ENCODE peak calls at places on chromosomes 11 and 22, in nine cellular contexts. H is mammary epithelial cell; E is fibroblast of pulmonary artery; U is CD4-positive, alpha-beta T cell; J is type B pancreatic cell; V is endothelial cell; S is cardiac fibroblast; W is transverse colon; Y is heart right ventricle. X is an unnamed sample.

GRCh38 chr11:103395612-103396011 is 286.4 kb downstream of the DYNC2H1 start:
- DNase-seq in H (peak), E (peak), U (no peak), J (no peak), V (no peak), S (peak), W (no peak), Y (no peak), X (peak)

GRCh38 chr22:23302171-23303002 is 122.1 kb downstream of the BCR start:
- DNase-seq in H (no peak), E (peak), U (no peak), J (no peak), V (no peak), S (peak), W (no peak), Y (peak), X (no peak)

GRCh38 chr22:32950366-32950765 is 107.8 kb downstream of the SYN3 start:
- DNase-seq in H (no peak), E (peak), U (no peak), J (no peak), V (no peak), S (no peak), W (no peak), Y (no peak), X (no peak)

GRCh38 chr11:124085583-124085982 is 29.7 kb upstream of the VWA5A start:
- DNase-seq in H (peak), E (no peak), U (no peak), J (no peak), V (no peak), S (no peak), W (no peak), Y (no peak), X (no peak)

GRCh38 chr11:108965602-108966001 is 300.7 kb downstream of the DDX10 start:
- DNase-seq in H (peak), E (peak), U (no peak), J (no peak), V (no peak), S (peak), W (no peak), Y (no peak), X (peak)

GRCh38 chr11:126115820-126116319 is 53.2 kb upstream of the CDON start:
- DNase-seq in H (no peak), E (peak), U (no peak), J (no peak), V (peak), S (peak), W (peak), Y (peak), X (peak)

GRCh38 chr11:45994421-45995341 is 72.2 kb downstream of the LARGE2 start:
- DNase-seq in H (no peak), E (peak), U (no peak), J (no peak), V (no peak), S (peak), W (no peak), Y (no peak), X (peak)

GRCh38 chr22:43281400-43281799 is 61.8 kb downstream of the SCUBE1 start:
- DNase-seq in H (no peak), E (no peak), U (no peak), J (no peak), V (no peak), S (no peak), W (no peak), Y (no peak), X (no peak)

GRCh38 chr11:13183826-13184196 is 93.8 kb upstream of the BMAL1 start:
- DNase-seq in H (no peak), E (no peak), U (no peak), J (no peak), V (no peak), S (no peak), W (no peak), Y (no peak), X (no peak)

GRCh38 chr22:28942333-28942732 is 59.0 kb downstream of the ZNRF3 start:
- DNase-seq in H (no peak), E (no peak), U (no peak), J (no peak), V (no peak), S (no peak), W (no peak), Y (no peak), X (no peak)

GRCh38 chr11:39435641-39436040 is 2023.8 kb downstream of the LRRC4C start:
- DNase-seq in H (no peak), E (no peak), U (no peak), J (no peak), V (no peak), S (no peak), W (no peak), Y (no peak), X (no peak)

GRCh38 chr11:108197351-108197750 is 25.1 kb downstream of the NPAT start:
- DNase-seq in H (no peak), E (no peak), U (no peak), J (no peak), V (no peak), S (no peak), W (no peak), Y (no peak), X (no peak)

GRCh38 chr22:22935546-22936157 is 48.0 kb downstream of the IGLL5 start:
- DNase-seq in H (no peak), E (no peak), U (no peak), J (no peak), V (no peak), S (no peak), W (peak), Y (no peak), X (no peak)

GRCh38 chr22:20253161-20253560 is 15.0 kb downstream of the RTN4R start:
- DNase-seq in H (no peak), E (no peak), U (no peak), J (no peak), V (no peak), S (no peak), W (no peak), Y (no peak), X (no peak)

GRCh38 chr22:38601221-38601764 is 31.3 kb upstream of the DMC1 start:
- DNase-seq in H (no peak), E (no peak), U (no peak), J (no peak), V (no peak), S (no peak), W (no peak), Y (no peak), X (no peak)

GRCh38 chr22:41949297-41949965 is 2.5 kb upstream of the CENPM start:
- DNase-seq in H (no peak), E (no peak), U (no peak), J (no peak), V (no peak), S (no peak), W (no peak), Y (no peak), X (no peak)

GRCh38 chr11:45592581-45592980 is 72.8 kb downstream of the CHST1 start:
- DNase-seq in H (no peak), E (no peak), U (no peak), J (no peak), V (no peak), S (no peak), W (no peak), Y (no peak), X (no peak)

GRCh38 chr11:67275606-67276409 is 9.5 kb downstream of the GRK2 start:
- DNase-seq in H (no peak), E (no peak), U (no peak), J (no peak), V (no peak), S (no peak), W (no peak), Y (peak), X (no peak)

GRCh38 chr11:67277231-67277961 is 11.1 kb downstream of the GRK2 start:
- DNase-seq in H (peak), E (peak), U (peak), J (no peak), V (peak), S (peak), W (peak), Y (peak), X (peak)

GRCh38 chr11:67278135-67278938 is 10.8 kb upstream of the ANKRD13D start:
- DNase-seq in H (no peak), E (no peak), U (no peak), J (no peak), V (no peak), S (no peak), W (no peak), Y (peak), X (no peak)

GRCh38 chr11:67274768-67275605 is 8.7 kb downstream of the GRK2 start:
- DNase-seq in H (no peak), E (no peak), U (no peak), J (no peak), V (no peak), S (no peak), W (peak), Y (peak), X (no peak)

DNA sequence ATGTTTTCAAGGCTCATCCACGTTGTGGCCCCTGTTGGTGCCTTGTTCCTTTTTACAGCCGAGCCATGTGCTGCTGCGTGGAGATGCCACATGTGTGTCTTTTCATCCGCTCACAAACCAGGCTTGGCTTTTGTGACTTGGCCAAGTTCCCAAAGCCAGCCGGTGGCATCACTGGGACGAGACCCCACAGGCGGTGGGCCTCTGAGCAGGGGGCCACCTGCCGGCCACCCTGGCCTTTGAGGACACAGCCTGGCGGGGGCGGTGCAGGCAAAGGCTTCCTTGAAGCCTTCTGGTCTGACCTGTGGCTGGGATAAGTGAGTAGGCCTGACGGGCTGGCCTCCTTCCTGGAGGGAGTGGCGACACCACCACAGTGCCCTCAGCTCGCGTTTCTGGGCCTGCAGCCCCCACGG is 10.6 kb downstream of the GRK2 start:
- DNase-seq in H (no peak), E (peak), U (no peak), J (no peak), V (no peak), S (peak), W (peak), Y (peak), X (peak)
- TF ChIP-seq CTCF in H (no peak), E (peak), U (no peak), J (no peak), V (no peak), S (peak), W (peak), Y (peak), X (peak)

GRCh38 chr11:101880208-101880607 is 34.6 kb upstream of the CEP126 start:
- DNase-seq in H (peak), E (peak), U (no peak), J (no peak), V (no peak), S (peak), W (no peak), Y (no peak), X (peak)
- TF ChIP-seq CTCF in H (peak), E (peak), U (no peak), J (peak), V (peak), S (peak), W (peak), Y (no peak), X (peak)

GRCh38 chr11:22625448-22626287 is at the start of gene FANCF:
- DNase-seq in H (peak), E (peak), U (peak), J (peak), V (peak), S (peak), W (peak), Y (peak), X (peak)

GRCh38 chr11:22627421-22627820 is 1.8 kb upstream of the FANCF start:
- DNase-seq in H (no peak), E (no peak), U (no peak), J (no peak), V (no peak), S (no peak), W (no peak), Y (no peak), X (no peak)

GRCh38 chr11:22626573-22627239 is 1.1 kb upstream of the FANCF start:
- DNase-seq in H (no peak), E (no peak), U (no peak), J (no peak), V (no peak), S (no peak), W (no peak), Y (no peak), X (no peak)

DNA sequence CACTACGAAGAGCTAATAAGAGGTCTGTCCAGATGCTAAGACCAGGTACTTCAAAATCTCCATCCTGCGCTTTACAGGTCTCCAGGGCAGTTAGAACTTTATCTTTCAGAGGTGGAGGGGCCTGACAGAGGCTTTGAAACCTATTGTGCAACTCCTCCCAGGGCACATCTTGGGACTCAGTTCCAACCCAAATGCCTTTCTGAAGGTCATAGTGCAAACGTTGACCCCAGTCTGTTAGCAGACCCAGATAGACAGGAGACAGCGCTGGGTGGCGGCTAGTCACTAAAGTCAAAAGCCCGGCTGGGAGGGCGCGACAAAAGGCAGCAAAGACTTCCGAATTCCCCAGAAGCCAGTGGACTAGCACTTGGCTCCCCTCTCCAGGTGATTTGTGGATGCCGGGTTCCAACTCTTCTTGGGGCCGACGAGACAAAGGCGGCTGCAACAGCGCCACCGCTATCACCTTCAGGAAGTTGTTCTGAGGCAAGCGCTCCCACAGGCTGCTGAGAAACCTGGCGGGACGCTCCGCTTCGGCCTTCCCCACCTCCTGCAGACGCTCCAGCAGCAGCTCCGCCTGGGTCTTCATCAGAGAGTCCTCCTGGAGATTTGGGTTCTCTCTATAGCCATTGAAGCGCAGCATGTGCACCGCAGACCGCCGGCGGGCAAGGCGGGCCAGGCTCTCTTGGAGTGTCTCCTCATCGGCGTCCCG is 728 bp downstream of the FANCF start:
- DNase-seq in H (peak), E (peak), U (peak), J (peak), V (no peak), S (peak), W (peak), Y (peak), X (peak)
- TF ChIP-seq CTCF in H (peak), E (peak), U (peak), J (peak), V (no peak), S (peak), W (peak), Y (peak), X (peak)

DNA sequence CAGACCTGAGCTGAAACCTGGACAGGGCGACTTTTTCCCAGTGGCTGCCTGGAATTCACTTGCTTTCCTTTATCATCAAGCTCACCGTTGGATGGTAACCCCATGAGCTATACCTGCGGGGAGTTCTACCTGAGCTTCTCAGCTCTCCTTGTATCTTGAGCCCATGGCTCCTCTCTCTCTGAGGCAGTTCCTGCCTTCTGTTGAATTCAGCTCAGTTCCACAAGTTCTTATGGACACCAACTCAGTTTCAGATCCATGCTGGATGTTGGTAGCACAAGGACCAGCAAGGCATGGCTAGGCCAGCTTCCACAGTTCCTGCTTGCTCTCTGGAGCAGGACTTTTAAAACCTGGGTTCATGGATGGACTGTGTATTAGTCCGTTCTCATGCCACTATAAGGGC is 58.3 kb upstream of the AMPD3 start:
- DNase-seq in H (no peak), E (no peak), U (no peak), J (no peak), V (no peak), S (no peak), W (no peak), Y (no peak), X (no peak)
- TF ChIP-seq CTCF in H (no peak), E (no peak), U (no peak), J (no peak), V (no peak), S (no peak), W (no peak), Y (no peak), X (no peak)

GRCh38 chr22:17064498-17065100 is 20.2 kb upstream of the IL17RA start:
- DNase-seq in H (no peak), E (peak), U (no peak), J (no peak), V (no peak), S (peak), W (no peak), Y (no peak), X (peak)

GRCh38 chr22:17060126-17060525 is 24.7 kb upstream of the IL17RA start:
- DNase-seq in H (no peak), E (no peak), U (no peak), J (no peak), V (no peak), S (no peak), W (no peak), Y (no peak), X (no peak)

GRCh38 chr22:17063372-17064106 is 21.3 kb upstream of the IL17RA start:
- DNase-seq in H (no peak), E (peak), U (no peak), J (no peak), V (no peak), S (peak), W (no peak), Y (peak), X (peak)

GRCh38 chr22:17065433-17065832 is 19.4 kb upstream of the IL17RA start:
- DNase-seq in H (no peak), E (no peak), U (no peak), J (no peak), V (no peak), S (peak), W (no peak), Y (no peak), X (no peak)
- TF ChIP-seq CTCF in H (no peak), E (no peak), U (no peak), J (no peak), V (no peak), S (no peak), W (no peak), Y (no peak), X (no peak)

GRCh38 chr22:16974298-16975084 is 33.5 kb downstream of the GAB4 start:
- DNase-seq in H (no peak), E (no peak), U (no peak), J (no peak), V (no peak), S (no peak), W (no peak), Y (no peak), X (no peak)
- TF ChIP-seq CTCF in H (no peak), E (no peak), U (no peak), J (no peak), V (no peak), S (no peak), W (no peak), Y (no peak), X (no peak)

GRCh38 chr11:110367571-110367970 is 62.2 kb upstream of the FDX1 start:
- DNase-seq in H (no peak), E (peak), U (no peak), J (no peak), V (no peak), S (peak), W (no peak), Y (no peak), X (no peak)
- TF ChIP-seq CTCF in H (no peak), E (peak), U (no peak), J (peak), V (no peak), S (no peak), W (peak), Y (peak), X (no peak)

X was measured in AG10803.